ENCODE peak calls at places on chromosomes 16 and 17, in ten cellular contexts. A, Z, H, C, S, J, P, V, K and O are unnamed samples.

GRCh38 chr16:26645629-26646028 is 421.1 kb upstream of the C16orf82 start:
- DNase-seq in H (peak; percentile 7), J (no peak), S (no peak), V (no peak), C (no peak), A (no peak), K (peak; percentile 1), Z (peak; percentile 29), P (peak; percentile 8), O (no peak)

GRCh38 chr17:15475620-15476354 is 8.4 kb upstream of the CDRT4 start:
- DNase-seq in Z (no peak), C (peak; percentile 16), P (no peak), V (no peak), A (peak; percentile 88), J (no peak), S (no peak), K (no peak), H (no peak), O (no peak)

GRCh38 chr16:74297296-74297665 is 667 bp downstream of the PSMD7 start:
- DNase-seq in H (peak; percentile 8), P (peak; percentile 49), A (peak; percentile 14), Z (no peak), J (no peak), K (peak; percentile 12), C (peak; percentile 16), V (no peak), S (no peak), O (peak; percentile 9)

GRCh38 chr17:40343126-40344119 is 21.1 kb downstream of the GJD3 start:
- DNase-seq in A (no peak), V (no peak), S (no peak), J (no peak), P (no peak), C (no peak), H (no peak), Z (no peak), K (no peak), O (no peak)

GRCh38 chr17:5896215-5896614 is 174.0 kb upstream of the WSCD1 start:
- DNase-seq in J (no peak), V (no peak), S (no peak), Z (no peak), C (no peak), P (no peak), H (no peak), A (no peak), K (no peak), O (no peak)

GRCh38 chr16:85846461-85846860 is 47.0 kb downstream of the COX4I1 start:
- DNase-seq in V (no peak), A (no peak), Z (no peak), H (no peak), S (no peak), K (no peak), J (peak; percentile 35), C (no peak), P (no peak), O (no peak)

GRCh38 chr17:77434136-77435114 is 293.7 kb downstream of the SEC14L1 start:
- DNase-seq in P (no peak), Z (no peak), V (no peak), C (no peak), J (no peak), K (no peak), S (no peak), H (no peak), A (no peak), O (no peak)

GRCh38 chr17:608911-609882 is 105.4 kb downstream of the VPS53 start:
- DNase-seq in S (no peak), A (peak; percentile 37), H (no peak), J (no peak), K (no peak), Z (no peak), P (no peak), C (no peak), V (no peak), O (no peak)

GRCh38 chr16:87047221-87048037 is 269.8 kb downstream of the C16orf95 start:
- DNase-seq in S (no peak), J (no peak), P (no peak), H (no peak), K (no peak), V (no peak), C (no peak), A (no peak), Z (no peak), O (no peak)

GRCh38 chr16:31118223-31119155 is 1.0 kb downstream of the KAT8 start:
- DNase-seq in V (no peak), C (no peak), K (no peak), P (no peak), S (no peak), Z (no peak), H (no peak), A (peak; percentile 75), J (no peak), O (no peak)

GRCh38 chr17:65467156-65467555 is 94.3 kb downstream of the AXIN2 start:
- DNase-seq in P (no peak), V (no peak), K (no peak), J (no peak), A (no peak), Z (no peak), S (no peak), H (no peak), C (no peak), O (no peak)

GRCh38 chr17:75808905-75809621 is 24.5 kb downstream of the UNK start:
- DNase-seq in C (no peak), K (no peak), P (peak; percentile 71), J (peak; percentile 92), H (no peak), Z (no peak), A (peak; percentile 66), S (no peak), V (no peak), O (no peak)

GRCh38 chr17:60154616-60155426 is 5.0 kb downstream of the CA4 start:
- DNase-seq in H (no peak), K (no peak), V (no peak), Z (no peak), P (no peak), J (peak; percentile 81), A (peak; percentile 84), S (peak; percentile 81), C (no peak), O (no peak)

GRCh38 chr17:15453782-15454181 is 13.6 kb downstream of the CDRT4 start:
- DNase-seq in H (no peak), Z (no peak), P (no peak), V (no peak), A (peak; percentile 19), C (no peak), S (no peak), K (no peak), J (no peak), O (no peak)

GRCh38 chr17:42795061-42795460 is 3.4 kb downstream of the COA3 start:
- DNase-seq in Z (no peak), P (no peak), K (no peak), C (no peak), V (no peak), A (no peak), J (no peak), S (no peak), H (no peak), O (no peak)

GRCh38 chr17:47188266-47188665 is 829 bp downstream of the CDC27 start:
- DNase-seq in V (no peak), H (no peak), S (no peak), A (peak; percentile 57), K (no peak), Z (no peak), J (no peak), P (peak; percentile 37), C (peak; percentile 10), O (peak; percentile 27)

GRCh38 chr16:46629331-46629843 is 8.2 kb upstream of the SHCBP1 start:
- DNase-seq in P (peak; percentile 80), Z (no peak), A (peak; percentile 57), K (no peak), V (no peak), C (peak; percentile 29), S (no peak), J (no peak), H (no peak), O (no peak)

GRCh38 chr17:78497115-78497540 is 80.1 kb downstream of the DNAH17 start:
- DNase-seq in C (peak; percentile 79), K (peak; percentile 33), H (peak; percentile 34), Z (peak; percentile 62), V (peak; percentile 59), J (peak; percentile 88), S (peak; percentile 68), P (peak; percentile 83), A (peak; percentile 76), O (peak; percentile 35)

GRCh38 chr16:66561381-66562080 is 4.7 kb upstream of the CMTM1 start:
- DNase-seq in V (no peak), C (no peak), H (no peak), K (no peak), S (no peak), A (no peak), J (no peak), P (no peak), Z (no peak), O (no peak)

GRCh38 chr16:83626676-83627075 is 181.1 kb upstream of the HSBP1 start:
- DNase-seq in C (no peak), S (no peak), K (no peak), J (no peak), Z (no peak), A (no peak), H (no peak), P (no peak), V (no peak), O (no peak)

GRCh38 chr17:35553310-35553709 is 7.3 kb downstream of the SLFN14 start:
- DNase-seq in H (no peak), J (no peak), S (no peak), C (no peak), K (no peak), Z (no peak), V (no peak), A (no peak), P (no peak), O (no peak)

GRCh38 chr17:31115168-31115567 is 20.4 kb downstream of the NF1 start:
- DNase-seq in V (no peak), K (no peak), J (no peak), C (no peak), H (no peak), A (peak; percentile 30), P (no peak), Z (no peak), S (no peak), O (no peak)

GRCh38 chr17:48241131-48241591 is 133.6 kb downstream of the SNX11 start:
- DNase-seq in Z (no peak), A (peak; percentile 81), P (peak; percentile 87), H (no peak), K (no peak), J (no peak), S (peak; percentile 12), C (peak; percentile 72), V (no peak), O (no peak)

GRCh38 chr17:73984981-73985380 is 218.5 kb upstream of the RPL38 start:
- DNase-seq in J (peak; percentile 32), S (no peak), V (no peak), C (no peak), Z (no peak), A (no peak), P (no peak), K (no peak), H (no peak), O (no peak)

GRCh38 chr16:26772503-26772902 is 294.2 kb upstream of the C16orf82 start:
- DNase-seq in J (no peak), H (no peak), A (no peak), P (no peak), C (no peak), S (no peak), K (no peak), Z (no peak), V (no peak), O (no peak)

GRCh38 chr17:732788-733720 is 658 bp downstream of the TLCD3A start:
- DNase-seq in H (no peak), P (peak; percentile 55), C (no peak), V (no peak), K (no peak), Z (peak; percentile 10), J (peak; percentile 87), S (peak; percentile 49), A (peak; percentile 44), O (peak; percentile 16)

GRCh38 chr16:58481226-58481869 is 18.6 kb upstream of the NDRG4 start:
- DNase-seq in S (no peak), Z (no peak), V (no peak), P (no peak), H (no peak), K (no peak), J (peak; percentile 41), A (no peak), C (no peak), O (no peak)

GRCh38 chr16:88409296-88410065 is 26.7 kb downstream of the ZNF469 start:
- DNase-seq in Z (no peak), P (no peak), C (no peak), J (no peak), H (no peak), S (no peak), K (no peak), A (no peak), V (no peak), O (no peak)